ENCODE peak calls at places on chromosomes 12 and 14, in six cellular contexts. W, I, Q, R, Z and G are unnamed samples.

GRCh38 chr14:99479160-99479902 is 1.3 kb downstream of the SETD3 start:
- DNase-seq in W (no peak), I (no peak), Q (no peak), R (no peak), Z (no peak), G (no peak)

GRCh38 chr14:89540009-89540829 is 123.2 kb upstream of the FOXN3 start:
- DNase-seq in W (no peak), I (no peak), Q (no peak), R (no peak), Z (peak), G (peak)

GRCh38 chr12:4116251-4117111 is 157.1 kb upstream of the CCND2 start:
- DNase-seq in W (no peak), I (no peak), Q (no peak), R (no peak), Z (peak), G (no peak)

GRCh38 chr14:20866963-20867362 is 24.2 kb upstream of the RNASE3 start:
- DNase-seq in W (no peak), I (peak), Q (no peak), R (no peak), Z (peak), G (no peak)

GRCh38 chr14:61923348-61923747 is 161.1 kb downstream of the SNAPC1 start:
- DNase-seq in W (no peak), I (no peak), Q (no peak), R (no peak), Z (peak), G (no peak)

GRCh38 chr14:75399819-75400678 is 27.8 kb upstream of the JDP2 start:
- DNase-seq in W (peak), I (no peak), Q (no peak), R (no peak), Z (no peak), G (no peak)

GRCh38 chr14:79580414-79580813 is 630.9 kb downstream of the DIO2 start:
- DNase-seq in W (no peak), I (no peak), Q (no peak), R (no peak), Z (no peak), G (no peak)

GRCh38 chr14:102872020-102872419 is 50.4 kb upstream of the AMN start:
- DNase-seq in W (no peak), I (no peak), Q (no peak), R (no peak), Z (no peak), G (no peak)

GRCh38 chr14:99681101-99681831 is 2.8 kb upstream of the CYP46A1 start:
- DNase-seq in W (no peak), I (no peak), Q (no peak), R (no peak), Z (no peak), G (no peak)

GRCh38 chr12:69046372-69046771 is 113.4 kb upstream of the CPM start:
- DNase-seq in W (no peak), I (no peak), Q (no peak), R (no peak), Z (no peak), G (no peak)

GRCh38 chr14:67186369-67186768 is 2.9 kb upstream of the GARIN2 start:
- DNase-seq in W (no peak), I (peak), Q (no peak), R (no peak), Z (no peak), G (peak)

GRCh38 chr14:69559581-69560011 is 15.1 kb downstream of the CCDC177 start:
- DNase-seq in W (peak), I (no peak), Q (no peak), R (no peak), Z (no peak), G (peak)

GRCh38 chr12:113723631-113724030 is 242.5 kb downstream of the RBM19 start:
- DNase-seq in W (no peak), I (no peak), Q (no peak), R (no peak), Z (no peak), G (no peak)

GRCh38 chr12:123273166-123273565 is 1.5 kb upstream of the CDK2AP1 start:
- DNase-seq in W (no peak), I (no peak), Q (no peak), R (no peak), Z (no peak), G (no peak)

GRCh38 chr14:49303952-49304516 is 282.1 kb downstream of the RPS29 start:
- DNase-seq in W (no peak), I (peak), Q (no peak), R (no peak), Z (peak), G (peak)

GRCh38 chr14:93797071-93797470 is 8.8 kb upstream of the PRIMA1 start:
- DNase-seq in W (no peak), I (no peak), Q (no peak), R (no peak), Z (no peak), G (no peak)

GRCh38 chr14:88209273-88209672 is 113.8 kb downstream of the KCNK10 start:
- DNase-seq in W (no peak), I (no peak), Q (no peak), R (no peak), Z (no peak), G (no peak)

GRCh38 chr14:68862954-68863594 is 70.2 kb upstream of the ZFP36L1 start:
- DNase-seq in W (peak), I (peak), Q (peak), R (peak), Z (peak), G (peak)

GRCh38 chr14:99255621-99256482 is 16.1 kb downstream of the BCL11B start:
- DNase-seq in W (no peak), I (no peak), Q (no peak), R (no peak), Z (no peak), G (no peak)

GRCh38 chr12:118371354-118372282 is 1.1 kb downstream of the TAOK3 start:
- DNase-seq in W (peak), I (peak), Q (no peak), R (no peak), Z (no peak), G (no peak)

GRCh38 chr14:102139248-102140026 is at the start of gene WDR20:
- DNase-seq in W (peak), I (peak), Q (peak), R (peak), Z (peak), G (peak)

GRCh38 chr12:71220295-71220694 is 62.5 kb upstream of the TSPAN8 start:
- DNase-seq in W (no peak), I (no peak), Q (no peak), R (no peak), Z (no peak), G (no peak)

GRCh38 chr14:92527724-92528123 is 14.1 kb downstream of the RIN3 start:
- DNase-seq in W (no peak), I (no peak), Q (no peak), R (no peak), Z (no peak), G (no peak)

GRCh38 chr12:94762259-94762942 is 112.0 kb upstream of the TMCC3 start:
- DNase-seq in W (no peak), I (no peak), Q (no peak), R (no peak), Z (no peak), G (no peak)

GRCh38 chr14:81509838-81510452 is 23.7 kb downstream of the SEL1L start:
- DNase-seq in W (no peak), I (no peak), Q (no peak), R (no peak), Z (no peak), G (no peak)
- H3K4me3 ChIP-seq in W (no peak), I (no peak), Q (no peak), R (no peak), Z (no peak), G (no peak)

GRCh38 chr14:58640959-58641358 is 3.2 kb downstream of the DACT1 start:
- DNase-seq in W (no peak), I (no peak), Q (no peak), R (no peak), Z (no peak), G (no peak)
- H3K4me3 ChIP-seq in W (no peak), I (no peak), Q (no peak), R (no peak), Z (no peak), G (no peak)

GRCh38 chr12:120835304-120835612 is 68.9 kb downstream of the SPPL3 start:
- DNase-seq in W (no peak), I (no peak), Q (no peak), R (no peak), Z (no peak), G (no peak)

GRCh38 chr12:120834489-120835303 is 69.5 kb downstream of the SPPL3 start:
- DNase-seq in W (no peak), I (no peak), Q (no peak), R (no peak), Z (no peak), G (no peak)

GRCh38 chr12:120836119-120836684 is 68.0 kb downstream of the SPPL3 start:
- DNase-seq in W (no peak), I (no peak), Q (no peak), R (no peak), Z (no peak), G (no peak)

GRCh38 chr12:120833849-120834248 is 70.3 kb downstream of the SPPL3 start:
- DNase-seq in W (no peak), I (no peak), Q (no peak), R (no peak), Z (no peak), G (peak)

GRCh38 chr12:120835657-120836056 is 68.5 kb downstream of the SPPL3 start:
- DNase-seq in W (no peak), I (no peak), Q (no peak), R (no peak), Z (no peak), G (peak)
- H3K4me3 ChIP-seq in W (no peak), I (no peak), Q (no peak), R (no peak), Z (no peak), G (peak)

GRCh38 chr12:55818886-55819285 is 1.0 kb downstream of the ORMDL2 start:
- DNase-seq in W (no peak), I (no peak), Q (no peak), R (no peak), Z (no peak), G (no peak)
- H3K4me3 ChIP-seq in W (peak), I (peak), Q (peak), R (peak), Z (peak), G (peak)

DNA sequence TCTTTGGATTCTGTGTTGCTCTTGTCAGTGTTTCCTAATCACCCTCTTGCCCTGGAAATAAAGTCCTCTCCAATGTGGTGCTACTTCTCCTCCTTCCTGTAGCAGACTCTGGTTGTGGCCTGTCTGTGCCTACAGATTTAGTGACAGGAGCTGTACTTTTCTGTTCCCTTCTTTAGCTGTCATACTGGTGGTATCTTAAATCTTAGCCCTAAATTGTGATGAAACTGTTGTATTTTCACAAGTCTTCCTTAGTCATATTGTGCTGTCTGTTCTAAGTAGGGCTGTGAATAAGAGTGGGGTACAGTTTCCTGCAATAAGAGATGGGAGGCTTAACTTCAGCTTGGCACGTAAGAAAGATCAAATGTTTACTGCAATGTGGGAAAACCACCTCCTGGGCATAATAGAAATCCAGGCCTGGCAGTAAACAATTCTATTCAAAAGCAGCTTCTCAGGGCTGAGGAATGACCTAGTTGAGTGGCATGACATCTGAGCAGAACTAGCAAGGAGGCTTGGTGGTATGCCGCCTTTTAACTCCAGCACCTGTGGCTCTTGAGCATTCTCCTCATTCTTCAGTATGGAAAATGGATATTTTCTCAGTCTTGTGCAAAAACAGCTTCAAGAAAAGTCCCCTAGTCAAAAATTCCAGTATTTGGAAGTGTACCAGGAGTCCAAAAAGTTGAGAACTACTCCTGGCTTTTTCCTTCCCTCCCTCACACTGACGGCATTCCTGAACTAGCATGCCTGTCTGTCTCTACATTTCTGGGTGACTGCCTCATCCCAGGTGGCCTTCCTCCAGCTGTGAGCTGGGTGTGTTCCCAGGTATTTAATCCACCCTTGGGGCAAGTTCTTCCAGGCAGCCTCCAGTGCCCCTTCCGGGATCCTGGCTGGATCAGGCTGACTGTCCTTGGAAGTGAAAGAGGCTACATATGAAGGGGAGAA is 19.5 kb downstream of the ANO6 start:
- DNase-seq in W (no peak), I (no peak), Q (no peak), R (no peak), Z (peak), G (no peak)
- H3K4me3 ChIP-seq in W (peak), I (no peak), Q (no peak), R (no peak), Z (no peak), G (no peak)

DNA sequence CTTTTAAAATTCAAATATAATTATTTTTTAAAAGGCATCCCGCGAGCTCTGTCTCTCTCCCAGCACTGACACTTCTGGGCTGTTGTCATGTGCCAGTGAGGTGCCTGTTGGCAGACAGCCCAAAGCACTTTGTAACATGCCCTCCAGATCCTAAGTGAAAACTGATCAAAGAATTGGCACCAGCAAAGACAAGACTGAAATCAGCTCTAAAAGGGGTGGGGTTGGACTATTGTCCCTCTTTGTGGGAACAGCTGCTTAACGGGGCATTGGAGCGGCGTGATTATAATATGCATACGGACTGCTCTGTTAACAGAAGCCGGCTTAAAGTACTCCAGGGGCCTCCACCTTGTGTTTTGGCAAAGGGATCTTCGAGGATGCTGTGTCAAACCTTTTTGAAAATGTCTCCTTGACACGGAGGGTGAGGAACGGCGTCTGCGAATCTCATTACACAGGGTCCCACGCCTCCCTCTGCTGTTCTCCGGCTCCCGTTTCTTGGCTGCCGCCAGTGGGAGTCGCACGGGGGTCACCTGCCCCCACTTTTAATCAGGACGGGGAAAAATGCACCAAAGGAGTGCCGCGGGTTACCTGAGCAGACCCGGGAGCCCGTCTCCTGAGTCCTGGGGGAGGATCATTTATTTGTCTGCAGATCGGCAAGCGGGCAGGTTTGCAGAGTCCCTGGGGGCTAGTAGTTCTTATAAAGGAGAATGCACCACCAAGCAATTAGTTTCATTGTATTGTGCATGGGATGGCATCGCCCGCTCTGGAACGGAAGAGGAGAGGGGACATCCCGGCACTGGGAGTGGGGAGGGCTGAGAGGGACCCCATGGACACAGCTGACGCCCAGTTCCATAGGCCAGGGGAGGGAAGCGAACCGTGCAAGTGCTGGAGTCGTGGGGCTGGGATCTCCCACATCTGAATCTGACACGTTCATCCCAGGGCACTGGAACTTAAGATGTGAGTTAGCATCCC is 44.3 kb downstream of the SPRING1 start:
- DNase-seq in W (peak), I (no peak), Q (no peak), R (no peak), Z (no peak), G (no peak)
- H3K4me3 ChIP-seq in W (peak), I (no peak), Q (no peak), R (no peak), Z (peak), G (no peak)

GRCh38 chr12:54214553-54215374 is 26.0 kb upstream of the SMUG1 start:
- DNase-seq in W (peak), I (peak), Q (peak), R (peak), Z (peak), G (peak)

GRCh38 chr12:54216580-54217308 is 28.0 kb upstream of the SMUG1 start:
- DNase-seq in W (peak), I (peak), Q (peak), R (peak), Z (peak), G (peak)

GRCh38 chr12:54217309-54217661 is 28.5 kb upstream of the SMUG1 start:
- DNase-seq in W (peak), I (no peak), Q (no peak), R (no peak), Z (no peak), G (no peak)

GRCh38 chr12:54217774-54218221 is 29.0 kb upstream of the SMUG1 start:
- DNase-seq in W (no peak), I (no peak), Q (no peak), R (no peak), Z (no peak), G (no peak)

DNA sequence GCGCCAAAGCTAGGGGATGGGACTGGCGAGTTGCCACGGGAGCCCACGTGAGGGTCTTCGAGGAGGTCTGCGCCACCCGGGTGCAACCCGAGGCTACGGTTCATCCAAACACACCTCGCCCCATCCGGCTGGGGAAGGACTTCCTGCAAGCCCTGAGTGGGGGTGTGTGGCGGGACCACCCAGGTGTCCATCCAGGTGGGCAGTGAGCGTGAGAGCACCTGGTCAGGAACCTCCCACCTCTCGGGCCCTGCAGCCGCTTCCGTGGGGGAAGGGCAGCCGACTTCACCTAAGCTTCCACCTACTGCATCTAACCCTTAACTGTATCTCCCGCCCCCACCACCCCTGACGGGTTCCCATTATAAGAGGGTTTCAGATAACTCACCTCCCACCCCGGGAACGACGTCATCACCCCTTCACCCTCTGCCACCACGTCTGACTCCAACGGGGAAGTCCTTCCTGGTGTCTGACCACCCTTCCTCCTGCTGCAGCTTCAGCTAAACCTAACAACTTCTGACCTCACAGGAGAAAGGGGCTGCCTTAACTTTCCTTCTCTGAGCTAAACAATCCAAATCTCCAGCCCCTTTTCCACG is 27.3 kb upstream of the SMUG1 start:
- DNase-seq in W (no peak), I (peak), Q (peak), R (no peak), Z (no peak), G (peak)
- H3K4me3 ChIP-seq in W (no peak), I (no peak), Q (peak), R (peak), Z (no peak), G (peak)